ENCODE peak calls at places on chromosomes 3 and 15, in four cellular contexts. L, S, H and Q are unnamed samples.

GRCh38 chr3:100650651-100651611 is 41.5 kb downstream of the ADGRG7 start:
- DNase-seq in H (no peak), L (peak), S (peak), Q (peak)

GRCh38 chr3:47362704-47363103 is 18.1 kb upstream of the PTPN23 start:
- DNase-seq in H (no peak), S (no peak), L (peak), Q (no peak)

GRCh38 chr3:25035511-25035910 is 392.6 kb upstream of the RARB start:
- DNase-seq in L (no peak), H (no peak), S (peak), Q (no peak)

GRCh38 chr15:66883322-66883911 is 181.4 kb downstream of the SMAD6 start:
- DNase-seq in H (peak), S (peak), L (peak), Q (peak)

GRCh38 chr3:149717391-149718056 is 34.8 kb downstream of the COMMD2 start:
- DNase-seq in S (peak), H (peak), L (peak), Q (peak)

GRCh38 chr3:32794487-32795308 is 23.1 kb upstream of the TRIM71 start:
- DNase-seq in L (no peak), H (no peak), S (peak), Q (peak)

GRCh38 chr15:41727143-41727542 is 47.1 kb upstream of the MAPKBP1 start:
- DNase-seq in L (peak), H (no peak), S (peak), Q (peak)

GRCh38 chr3:134326760-134327593 is 47.3 kb downstream of the AMOTL2 start:
- DNase-seq in S (peak), L (peak), H (peak), Q (peak)

GRCh38 chr3:17752851-17753250 is 10.4 kb upstream of the TBC1D5 start:
- DNase-seq in S (no peak), L (no peak), H (no peak), Q (no peak)

GRCh38 chr15:29920515-29920914 is 98.2 kb upstream of the TJP1 start:
- DNase-seq in S (no peak), L (no peak), H (peak), Q (no peak)

GRCh38 chr15:71800835-71801745 is 9.3 kb upstream of the NR2E3 start:
- DNase-seq in S (peak), H (no peak), L (peak), Q (peak)

GRCh38 chr15:64315136-64315661 is 40.8 kb downstream of the CSNK1G1 start:
- DNase-seq in S (no peak), H (no peak), L (no peak), Q (no peak)

GRCh38 chr15:59268199-59268979 is 61.7 kb downstream of the LDHAL6B start:
- DNase-seq in S (no peak), L (no peak), H (peak), Q (no peak)

GRCh38 chr15:89122532-89123525 is 34.6 kb downstream of the ABHD2 start:
- DNase-seq in L (peak), H (no peak), S (no peak), Q (no peak)

DNA sequence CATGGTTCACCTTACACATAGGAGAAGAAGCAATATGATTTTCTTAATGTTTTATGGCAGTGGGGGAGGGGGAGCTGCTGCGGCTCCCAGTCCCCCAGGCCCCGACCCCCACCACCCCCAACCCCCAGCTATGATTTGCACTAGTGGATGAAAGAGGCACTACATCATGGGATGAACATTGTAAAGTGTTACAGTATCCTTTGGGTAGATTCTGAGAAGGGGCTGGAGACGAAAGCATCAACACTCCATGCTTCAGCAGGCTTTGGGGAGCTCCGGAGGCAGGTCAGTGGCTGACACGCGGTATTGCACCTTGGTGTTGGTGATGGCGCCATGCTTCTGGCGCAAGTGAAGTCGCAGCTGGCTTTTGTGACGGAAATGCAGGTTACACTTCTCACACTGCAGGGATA is 19.9 kb upstream of the RTP2 start:
- DNase-seq in L (no peak), S (no peak), H (no peak), Q (no peak)
- TF ChIP-seq CTCF in L (no peak), S (no peak), H (no peak), Q (no peak)

GRCh38 chr3:69761896-69762789 is 22.9 kb downstream of the MITF start:
- DNase-seq in H (no peak), L (peak), S (peak), Q (peak)

GRCh38 chr3:69762790-69763229 is 23.5 kb downstream of the MITF start:
- DNase-seq in S (no peak), H (no peak), L (no peak), Q (no peak)

GRCh38 chr3:69764861-69765260 is 25.6 kb downstream of the MITF start:
- DNase-seq in S (peak), L (no peak), H (no peak), Q (no peak)

GRCh38 chr3:69763458-69763857 is 24.2 kb downstream of the MITF start:
- DNase-seq in H (no peak), L (no peak), S (no peak), Q (no peak)

GRCh38 chr3:69763976-69764851 is 24.9 kb downstream of the MITF start:
- DNase-seq in S (peak), L (no peak), H (no peak), Q (no peak)
- H3K4me3 ChIP-seq in S (no peak), L (no peak), H (peak), Q (no peak)

DNA sequence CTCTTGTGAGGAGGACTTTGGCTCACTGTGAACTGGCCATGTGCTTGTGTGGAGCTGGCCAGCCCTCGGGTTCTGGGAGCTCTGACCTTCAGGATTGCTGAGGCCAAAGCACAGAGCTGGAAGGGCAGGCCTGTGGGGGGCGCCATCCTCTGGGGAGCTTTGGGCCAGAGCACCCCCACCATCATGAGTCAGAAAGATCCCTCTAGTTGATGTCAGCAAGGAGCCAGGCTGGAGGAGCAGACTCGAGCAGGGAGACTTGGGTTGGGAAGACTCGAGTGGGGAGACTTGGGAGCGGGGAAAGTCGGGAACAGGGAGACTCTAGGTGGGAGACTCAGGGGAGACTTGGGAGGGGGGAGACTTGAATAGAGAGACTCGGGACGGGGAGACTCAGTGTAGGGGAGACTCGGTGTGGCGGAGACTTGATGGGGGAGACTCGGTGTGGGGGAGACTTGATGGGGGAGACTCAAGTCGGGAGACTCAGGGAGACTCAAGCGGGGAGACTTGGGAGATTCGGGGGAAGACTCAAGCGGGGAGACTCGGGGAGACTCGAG is 37.7 kb upstream of the PLXNA1 start:
- DNase-seq in H (no peak), L (no peak), S (no peak), Q (no peak)
- TF ChIP-seq CTCF in H (no peak), L (no peak), S (no peak), Q (peak)

GRCh38 chr15:85750319-85750806 is 44.4 kb downstream of the KLHL25 start:
- DNase-seq in S (peak), L (peak), H (no peak), Q (peak)
- H3K4me3 ChIP-seq in S (no peak), L (no peak), H (no peak), Q (no peak)